ENCODE peak calls at places on chromosomes 7 and 10, in four cellular contexts. One of them, this sample, is unnamed.

GRCh38 chr7:142153400-142153799 is 41.9 kb downstream of the MGAM2 start:
- DNase-seq in NCI-H774: peak; percentile 30
- DNase-seq in astrocyte of the spinal cord: no peak
- DNase-seq in stimulated activated CD4-positive, alpha-beta T cell treated with anti-CD3 and anti-CD28 coated beads, TNF-alpha, amount 100 ng/mL, for 24 hours: no peak
- DNase-seq in this sample: no peak

GRCh38 chr7:134464496-134464895 is 5.6 kb upstream of the AKR1B1 start:
- DNase-seq in NCI-H774: no peak
- DNase-seq in astrocyte of the spinal cord: no peak
- DNase-seq in stimulated activated CD4-positive, alpha-beta T cell treated with anti-CD3 and anti-CD28 coated beads, TNF-alpha, amount 100 ng/mL, for 24 hours: no peak
- DNase-seq in this sample: no peak

GRCh38 chr7:103934508-103934907 is 55.0 kb downstream of the RELN start:
- DNase-seq in NCI-H774: no peak
- DNase-seq in astrocyte of the spinal cord: no peak
- DNase-seq in stimulated activated CD4-positive, alpha-beta T cell treated with anti-CD3 and anti-CD28 coated beads, TNF-alpha, amount 100 ng/mL, for 24 hours: no peak
- DNase-seq in this sample: no peak

GRCh38 chr7:28103984-28104628 is 76.5 kb downstream of the JAZF1 start:
- DNase-seq in NCI-H774: no peak
- DNase-seq in astrocyte of the spinal cord: no peak
- DNase-seq in stimulated activated CD4-positive, alpha-beta T cell treated with anti-CD3 and anti-CD28 coated beads, TNF-alpha, amount 100 ng/mL, for 24 hours: no peak
- DNase-seq in this sample: no peak

GRCh38 chr10:124008187-124008970 is 85.0 kb downstream of the CHST15 start:
- DNase-seq in NCI-H774: no peak
- DNase-seq in astrocyte of the spinal cord: no peak
- DNase-seq in stimulated activated CD4-positive, alpha-beta T cell treated with anti-CD3 and anti-CD28 coated beads, TNF-alpha, amount 100 ng/mL, for 24 hours: no peak
- DNase-seq in this sample: no peak

GRCh38 chr7:67344481-67345193 is 348.0 kb downstream of the TYW1 start:
- DNase-seq in NCI-H774: no peak
- DNase-seq in astrocyte of the spinal cord: no peak
- DNase-seq in stimulated activated CD4-positive, alpha-beta T cell treated with anti-CD3 and anti-CD28 coated beads, TNF-alpha, amount 100 ng/mL, for 24 hours: no peak
- DNase-seq in this sample: no peak

GRCh38 chr7:116025098-116025809 is 5.3 kb downstream of the TFEC start:
- DNase-seq in NCI-H774: no peak
- DNase-seq in astrocyte of the spinal cord: peak; percentile 8
- DNase-seq in stimulated activated CD4-positive, alpha-beta T cell treated with anti-CD3 and anti-CD28 coated beads, TNF-alpha, amount 100 ng/mL, for 24 hours: no peak
- DNase-seq in this sample: no peak

GRCh38 chr7:143931739-143932138 is 3.3 kb upstream of the OR2F2 start:
- DNase-seq in NCI-H774: no peak
- DNase-seq in astrocyte of the spinal cord: no peak
- DNase-seq in stimulated activated CD4-positive, alpha-beta T cell treated with anti-CD3 and anti-CD28 coated beads, TNF-alpha, amount 100 ng/mL, for 24 hours: no peak
- DNase-seq in this sample: no peak

GRCh38 chr7:80749270-80749669 is 110.8 kb downstream of the CD36 start:
- DNase-seq in NCI-H774: no peak
- DNase-seq in astrocyte of the spinal cord: peak; percentile 55
- DNase-seq in stimulated activated CD4-positive, alpha-beta T cell treated with anti-CD3 and anti-CD28 coated beads, TNF-alpha, amount 100 ng/mL, for 24 hours: no peak
- DNase-seq in this sample: no peak

GRCh38 chr7:158829021-158829341 is 328 bp downstream of the ESYT2 start:
- DNase-seq in NCI-H774: peak; percentile 62
- DNase-seq in astrocyte of the spinal cord: peak; percentile 81
- DNase-seq in stimulated activated CD4-positive, alpha-beta T cell treated with anti-CD3 and anti-CD28 coated beads, TNF-alpha, amount 100 ng/mL, for 24 hours: no peak
- DNase-seq in this sample: peak; percentile 78

GRCh38 chr7:128091106-128091505 is 59.9 kb upstream of the LRRC4 start:
- DNase-seq in NCI-H774: no peak
- DNase-seq in astrocyte of the spinal cord: no peak
- DNase-seq in stimulated activated CD4-positive, alpha-beta T cell treated with anti-CD3 and anti-CD28 coated beads, TNF-alpha, amount 100 ng/mL, for 24 hours: no peak
- DNase-seq in this sample: no peak

GRCh38 chr10:24451325-24451820 is 242.4 kb downstream of the KIAA1217 start:
- DNase-seq in NCI-H774: no peak
- DNase-seq in astrocyte of the spinal cord: no peak
- DNase-seq in stimulated activated CD4-positive, alpha-beta T cell treated with anti-CD3 and anti-CD28 coated beads, TNF-alpha, amount 100 ng/mL, for 24 hours: no peak
- DNase-seq in this sample: no peak

GRCh38 chr7:90717286-90718060 is 121.4 kb downstream of the CDK14 start:
- DNase-seq in NCI-H774: peak; percentile 54
- DNase-seq in astrocyte of the spinal cord: peak; percentile 68
- DNase-seq in stimulated activated CD4-positive, alpha-beta T cell treated with anti-CD3 and anti-CD28 coated beads, TNF-alpha, amount 100 ng/mL, for 24 hours: no peak
- DNase-seq in this sample: no peak

GRCh38 chr7:139718859-139719258 is 58.9 kb downstream of the HIPK2 start:
- DNase-seq in NCI-H774: no peak
- DNase-seq in astrocyte of the spinal cord: no peak
- DNase-seq in stimulated activated CD4-positive, alpha-beta T cell treated with anti-CD3 and anti-CD28 coated beads, TNF-alpha, amount 100 ng/mL, for 24 hours: no peak
- DNase-seq in this sample: no peak

GRCh38 chr7:116364469-116364868 is 135.1 kb upstream of the CAV2 start:
- DNase-seq in NCI-H774: no peak
- DNase-seq in astrocyte of the spinal cord: no peak
- DNase-seq in stimulated activated CD4-positive, alpha-beta T cell treated with anti-CD3 and anti-CD28 coated beads, TNF-alpha, amount 100 ng/mL, for 24 hours: no peak
- DNase-seq in this sample: no peak

GRCh38 chr10:59333731-59334130 is 28.6 kb downstream of the FAM13C start:
- DNase-seq in NCI-H774: no peak
- DNase-seq in astrocyte of the spinal cord: no peak
- DNase-seq in stimulated activated CD4-positive, alpha-beta T cell treated with anti-CD3 and anti-CD28 coated beads, TNF-alpha, amount 100 ng/mL, for 24 hours: no peak
- DNase-seq in this sample: no peak

GRCh38 chr7:51262796-51263519 is 53.7 kb downstream of the COBL start:
- DNase-seq in NCI-H774: no peak
- DNase-seq in astrocyte of the spinal cord: no peak
- DNase-seq in stimulated activated CD4-positive, alpha-beta T cell treated with anti-CD3 and anti-CD28 coated beads, TNF-alpha, amount 100 ng/mL, for 24 hours: no peak
- DNase-seq in this sample: no peak

GRCh38 chr10:102930720-102931119 is 12.6 kb downstream of the CNNM2 start:
- DNase-seq in NCI-H774: no peak
- DNase-seq in astrocyte of the spinal cord: no peak
- DNase-seq in stimulated activated CD4-positive, alpha-beta T cell treated with anti-CD3 and anti-CD28 coated beads, TNF-alpha, amount 100 ng/mL, for 24 hours: no peak
- DNase-seq in this sample: no peak

GRCh38 chr7:155962191-155962967 is 150.1 kb upstream of the SHH start:
- DNase-seq in NCI-H774: no peak
- DNase-seq in astrocyte of the spinal cord: peak; percentile 78
- DNase-seq in stimulated activated CD4-positive, alpha-beta T cell treated with anti-CD3 and anti-CD28 coated beads, TNF-alpha, amount 100 ng/mL, for 24 hours: peak; percentile 6
- DNase-seq in this sample: peak; percentile 79

GRCh38 chr10:98636921-98637329 is 190.2 kb upstream of the HPS1 start:
- DNase-seq in NCI-H774: no peak
- DNase-seq in astrocyte of the spinal cord: no peak
- DNase-seq in stimulated activated CD4-positive, alpha-beta T cell treated with anti-CD3 and anti-CD28 coated beads, TNF-alpha, amount 100 ng/mL, for 24 hours: no peak
- DNase-seq in this sample: no peak

GRCh38 chr10:110865184-110865803 is 6.4 kb upstream of the PDCD4 start:
- DNase-seq in NCI-H774: no peak
- DNase-seq in astrocyte of the spinal cord: peak; percentile 18
- DNase-seq in stimulated activated CD4-positive, alpha-beta T cell treated with anti-CD3 and anti-CD28 coated beads, TNF-alpha, amount 100 ng/mL, for 24 hours: no peak
- DNase-seq in this sample: no peak

GRCh38 chr10:132693676-132694075 is 92.3 kb downstream of the NKX6-2 start:
- DNase-seq in NCI-H774: no peak
- DNase-seq in astrocyte of the spinal cord: no peak
- DNase-seq in stimulated activated CD4-positive, alpha-beta T cell treated with anti-CD3 and anti-CD28 coated beads, TNF-alpha, amount 100 ng/mL, for 24 hours: no peak
- DNase-seq in this sample: no peak

GRCh38 chr10:45550903-45551302 is 121.7 kb downstream of the ZFAND4 start:
- DNase-seq in NCI-H774: no peak
- DNase-seq in astrocyte of the spinal cord: no peak
- DNase-seq in stimulated activated CD4-positive, alpha-beta T cell treated with anti-CD3 and anti-CD28 coated beads, TNF-alpha, amount 100 ng/mL, for 24 hours: no peak
- DNase-seq in this sample: no peak

GRCh38 chr10:60848126-60848525 is 69.8 kb downstream of the CDK1 start:
- DNase-seq in NCI-H774: no peak
- DNase-seq in astrocyte of the spinal cord: peak; percentile 31
- DNase-seq in stimulated activated CD4-positive, alpha-beta T cell treated with anti-CD3 and anti-CD28 coated beads, TNF-alpha, amount 100 ng/mL, for 24 hours: no peak
- DNase-seq in this sample: no peak

GRCh38 chr10:45000764-45001381 is at the start of gene ZNF22:
- DNase-seq in NCI-H774: peak; percentile 65
- DNase-seq in astrocyte of the spinal cord: peak; percentile 76
- DNase-seq in stimulated activated CD4-positive, alpha-beta T cell treated with anti-CD3 and anti-CD28 coated beads, TNF-alpha, amount 100 ng/mL, for 24 hours: peak; percentile 41
- DNase-seq in this sample: peak; percentile 74

GRCh38 chr10:129833366-129833765 is 130.7 kb downstream of the EBF3 start:
- DNase-seq in NCI-H774: no peak
- DNase-seq in astrocyte of the spinal cord: no peak
- DNase-seq in stimulated activated CD4-positive, alpha-beta T cell treated with anti-CD3 and anti-CD28 coated beads, TNF-alpha, amount 100 ng/mL, for 24 hours: no peak
- DNase-seq in this sample: no peak

GRCh38 chr7:39622609-39623311 is 612 bp upstream of the RALA start:
- DNase-seq in NCI-H774: no peak
- DNase-seq in astrocyte of the spinal cord: no peak
- DNase-seq in stimulated activated CD4-positive, alpha-beta T cell treated with anti-CD3 and anti-CD28 coated beads, TNF-alpha, amount 100 ng/mL, for 24 hours: no peak
- DNase-seq in this sample: no peak

GRCh38 chr7:14294637-14295036 is 305.2 kb upstream of the ETV1 start:
- DNase-seq in NCI-H774: no peak
- DNase-seq in astrocyte of the spinal cord: no peak
- DNase-seq in stimulated activated CD4-positive, alpha-beta T cell treated with anti-CD3 and anti-CD28 coated beads, TNF-alpha, amount 100 ng/mL, for 24 hours: no peak
- DNase-seq in this sample: no peak

GRCh38 chr10:123645615-123646014 is 20.5 kb upstream of the GPR26 start:
- DNase-seq in NCI-H774: no peak
- DNase-seq in astrocyte of the spinal cord: no peak
- DNase-seq in stimulated activated CD4-positive, alpha-beta T cell treated with anti-CD3 and anti-CD28 coated beads, TNF-alpha, amount 100 ng/mL, for 24 hours: no peak
- DNase-seq in this sample: no peak

GRCh38 chr7:27411145-27411544 is 168.5 kb downstream of the EVX1 start:
- DNase-seq in NCI-H774: no peak
- DNase-seq in astrocyte of the spinal cord: no peak
- DNase-seq in stimulated activated CD4-positive, alpha-beta T cell treated with anti-CD3 and anti-CD28 coated beads, TNF-alpha, amount 100 ng/mL, for 24 hours: no peak
- DNase-seq in this sample: no peak

GRCh38 chr7:116698930-116699722 is 27.1 kb downstream of the MET start:
- DNase-seq in NCI-H774: no peak
- DNase-seq in astrocyte of the spinal cord: no peak
- DNase-seq in stimulated activated CD4-positive, alpha-beta T cell treated with anti-CD3 and anti-CD28 coated beads, TNF-alpha, amount 100 ng/mL, for 24 hours: no peak
- DNase-seq in this sample: no peak

This sample was measured in NK-92 treated with Interleukin-12 subunit alpha and Interleukin-12 subunit beta, amount 100 ng/mL, for 24 hours.